ENCODE peak calls at places on chromosome 14, in seven cellular contexts. P, D, B, C, O, V and W are unnamed samples.
A peak's percentile ranks its signal among the peaks of the same experiment; 100 is the strongest.

GRCh38 chr14:89912667-89913211 is 41.8 kb downstream of the EFCAB11 start:
- ATAC-seq in P (peak; percentile 74), D (no peak), B (peak; percentile 43), C (no peak), O (peak; percentile 58), V (no peak), W (peak; percentile 85)

GRCh38 chr14:91005716-91006115 is 54.7 kb downstream of the RPS6KA5 start:
- ATAC-seq in P (no peak), D (peak; percentile 47), B (peak; percentile 62), C (no peak), O (no peak), V (peak; percentile 88), W (no peak)

GRCh38 chr14:52767058-52767833 is 24.2 kb downstream of the GNPNAT1 start:
- ATAC-seq in P (no peak), D (no peak), B (peak; percentile 61), C (no peak), O (no peak), V (no peak), W (no peak)

GRCh38 chr14:92460916-92461579 is 52.5 kb upstream of the RIN3 start:
- ATAC-seq in P (peak; percentile 33), D (peak; percentile 51), B (peak; percentile 38), C (no peak), O (peak; percentile 42), V (no peak), W (peak; percentile 33)

GRCh38 chr14:69392481-69392880 is 5.6 kb downstream of the ERH start:
- ATAC-seq in P (no peak), D (no peak), B (no peak), C (peak; percentile 28), O (no peak), V (no peak), W (no peak)

GRCh38 chr14:48686650-48687049 is 899.5 kb downstream of the RPS29 start:
- ATAC-seq in P (no peak), D (no peak), B (no peak), C (no peak), O (no peak), V (no peak), W (no peak)

GRCh38 chr14:89336338-89336737 is 80.7 kb downstream of the FOXN3 start:
- ATAC-seq in P (peak; percentile 39), D (no peak), B (no peak), C (no peak), O (peak; percentile 39), V (peak; percentile 42), W (no peak)

GRCh38 chr14:91406451-91406850 is 11.2 kb downstream of the CCDC88C start:
- ATAC-seq in P (no peak), D (no peak), B (no peak), C (no peak), O (no peak), V (no peak), W (no peak)

GRCh38 chr14:55697358-55697985 is 117.5 kb downstream of the KTN1 start:
- ATAC-seq in P (peak; percentile 80), D (no peak), B (no peak), C (no peak), O (no peak), V (no peak), W (no peak)

GRCh38 chr14:68781161-68782021 is 11.5 kb downstream of the ZFP36L1 start:
- ATAC-seq in P (peak; percentile 62), D (no peak), B (peak; percentile 2), C (peak; percentile 76), O (no peak), V (no peak), W (no peak)

GRCh38 chr14:34361504-34362011 is 100.5 kb downstream of the SPTSSA start:
- ATAC-seq in P (peak; percentile 17), D (no peak), B (peak; percentile 15), C (no peak), O (peak; percentile 51), V (no peak), W (peak; percentile 87)

DNA sequence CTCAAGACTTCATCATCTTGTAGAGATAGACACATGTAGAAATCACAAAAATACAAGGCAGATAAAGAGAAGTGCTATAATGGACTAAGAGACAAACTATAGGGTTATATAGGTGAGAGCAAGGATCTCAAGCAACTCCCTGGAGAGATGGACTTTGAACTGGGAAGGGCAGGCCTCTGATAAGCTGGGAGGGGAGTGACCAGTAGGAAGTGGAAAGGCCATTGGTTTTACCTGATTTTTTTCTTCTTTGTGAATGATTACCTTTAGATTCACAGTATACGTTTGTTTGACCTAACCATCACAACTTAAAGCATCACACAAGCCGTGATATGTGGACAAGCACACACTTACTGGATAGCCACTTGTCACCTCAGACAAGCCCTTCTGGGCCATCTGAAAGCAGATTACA is 5.2 kb upstream of the TEP1 start:
- ATAC-seq in P (peak; percentile 83), D (no peak), B (peak; percentile 80), C (no peak), O (no peak), V (no peak), W (no peak)
- H3K4me1 ChIP-seq in P (peaks cover 56% of the 10 kb centered on the region), D (no peaks in the 10 kb centered on the region), B (peaks cover 13% of the 10 kb centered on the region), C (peaks cover 13% of the 10 kb centered on the region), O (peaks cover 8% of the 10 kb centered on the region), V (peaks cover 22% of the 10 kb centered on the region), W (peaks cover 16% of the 10 kb centered on the region)

GRCh38 chr14:106657460-106657859 is 1131.1 kb downstream of the TMEM121 start:
- ATAC-seq in P (peak; percentile 43), D (no peak), B (no peak), C (no peak), O (no peak), V (no peak), W (no peak)
- TF ChIP-seq CTCF in P (no peak), D (no peak), B (peak; percentile 15), C (no peak), O (no peak), V (no peak), W (no peak)

DNA sequence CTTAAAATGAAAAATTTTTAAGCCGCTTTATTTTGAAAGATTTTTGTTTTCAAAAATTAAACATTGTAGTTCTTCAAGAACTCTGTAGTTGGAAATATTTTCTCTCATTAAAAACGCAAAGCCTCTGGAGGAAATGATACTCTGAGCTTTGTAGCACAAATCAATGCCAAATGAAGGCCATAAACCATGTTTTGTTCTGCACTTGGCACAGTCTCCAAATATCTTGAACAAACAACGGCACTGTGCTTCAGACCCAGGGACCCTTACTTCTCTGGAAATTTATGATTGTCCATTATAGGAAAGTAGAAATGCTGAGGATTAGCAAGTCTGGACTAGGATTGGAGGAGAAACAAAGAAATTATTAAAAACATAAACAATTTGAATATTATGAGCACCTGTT is 160.8 kb upstream of the BMP4 start:
- ATAC-seq in P (no peak), D (no peak), B (no peak), C (no peak), O (no peak), V (no peak), W (no peak)
- H3K4me1 ChIP-seq in P (no peaks in the 10 kb centered on the region), D (no peaks in the 10 kb centered on the region), B (no peaks in the 10 kb centered on the region), C (no peaks in the 10 kb centered on the region), O (no peaks in the 10 kb centered on the region), V (peaks cover 19% of the 10 kb centered on the region), W (no peaks in the 10 kb centered on the region)

DNA sequence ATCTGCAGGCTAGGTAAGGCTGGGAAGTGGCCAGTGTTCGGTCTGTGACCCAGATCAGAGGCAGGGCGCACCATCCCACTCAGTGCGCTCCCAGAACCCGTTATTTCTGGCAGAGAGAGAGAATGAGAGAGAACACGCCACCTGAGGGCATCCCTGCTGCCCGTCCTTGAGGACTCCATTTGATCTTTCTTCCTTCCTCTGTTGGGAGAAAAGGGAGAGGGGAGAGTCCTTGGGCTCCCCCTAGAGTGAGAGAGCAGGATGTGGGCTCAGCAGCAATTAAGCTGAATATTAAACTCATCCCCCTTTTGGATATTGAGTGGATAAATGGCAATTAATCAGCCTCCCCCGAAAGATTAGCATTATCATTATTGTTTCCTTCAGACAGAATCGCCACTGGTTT is 70.6 kb downstream of the IFT43 start:
- ATAC-seq in P (no peak), D (peak; percentile 41), B (no peak), C (peak; percentile 58), O (no peak), V (peak; percentile 83), W (no peak)
- TF ChIP-seq CTCF in P (no peak), D (peak; percentile 22), B (no peak), C (peak; percentile 42), O (peak; percentile 24), V (peak; percentile 27), W (no peak)

DNA sequence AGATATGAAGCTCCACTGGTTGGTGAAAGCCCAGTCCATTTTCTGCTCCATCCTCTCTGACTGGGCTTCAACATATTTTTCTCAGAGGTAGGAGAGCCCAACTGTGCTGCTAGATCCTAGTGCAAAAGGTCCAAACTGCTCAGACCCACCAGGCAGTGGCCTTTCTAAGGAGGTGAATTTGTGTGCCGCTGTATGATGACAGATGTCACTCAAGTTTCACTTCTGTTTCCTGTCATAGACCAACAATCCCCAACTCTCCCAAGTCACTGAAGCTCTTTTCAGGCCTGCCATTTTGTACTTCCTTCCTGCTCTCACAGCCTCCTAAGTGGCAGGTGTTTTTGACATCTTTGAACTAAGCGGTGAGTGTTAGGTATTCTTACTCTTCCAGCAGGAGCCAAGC is 16.4 kb upstream of the RNASE4 start:
- ATAC-seq in P (peak; percentile 26), D (no peak), B (no peak), C (no peak), O (no peak), V (no peak), W (no peak)
- H3K4me1 ChIP-seq in P (peaks cover 7% of the 10 kb centered on the region), D (peaks cover 6% of the 10 kb centered on the region), B (no peaks in the 10 kb centered on the region), C (peaks cover 11% of the 10 kb centered on the region), O (no peaks in the 10 kb centered on the region), V (peaks cover 13% of the 10 kb centered on the region), W (peaks cover 9% of the 10 kb centered on the region)

GRCh38 chr14:22185191-22185590 is 403.8 kb downstream of the DAD1 start:
- ATAC-seq in P (peak; percentile 60), D (peak; percentile 19), B (no peak), C (no peak), O (no peak), V (peak; percentile 47), W (no peak)
- TF ChIP-seq CTCF in P (no peak), D (no peak), B (no peak), C (no peak), O (no peak), V (no peak), W (no peak)

GRCh38 chr14:20627337-20628032 is 14.0 kb downstream of the OR6S1 start:
- ATAC-seq in P (no peak), D (no peak), B (no peak), C (no peak), O (no peak), V (no peak), W (no peak)
- H3K4me1 ChIP-seq in P (peaks cover 11% of the 10 kb centered on the region), D (no peaks in the 10 kb centered on the region), B (peaks cover 5% of the 10 kb centered on the region), C (peaks cover 10% of the 10 kb centered on the region), O (peaks cover 28% of the 10 kb centered on the region), V (peaks cover 42% of the 10 kb centered on the region), W (peaks cover 11% of the 10 kb centered on the region)

DNA sequence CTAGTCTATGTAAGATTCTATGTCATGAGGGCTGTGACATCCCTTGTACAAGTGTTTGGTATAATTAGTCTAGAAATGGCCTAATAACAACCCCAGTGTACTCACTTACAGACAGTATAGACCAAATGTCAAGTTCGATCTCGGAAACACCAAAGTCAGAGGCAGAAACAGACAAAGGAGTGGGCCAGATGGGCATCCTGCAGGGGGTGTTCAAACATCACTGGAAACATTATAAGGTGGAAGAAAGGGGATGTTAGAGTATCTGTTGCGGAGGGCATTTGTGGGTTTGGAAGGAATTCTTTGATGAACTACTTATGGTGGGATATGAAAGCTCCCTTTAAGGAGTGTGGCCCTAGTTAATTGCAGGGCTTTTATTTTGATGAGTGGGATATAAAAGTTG is 134.6 kb downstream of the ESR2 start:
- ATAC-seq in P (no peak), D (no peak), B (no peak), C (peak; percentile 41), O (no peak), V (no peak), W (no peak)
- TF ChIP-seq CTCF in P (no peak), D (no peak), B (no peak), C (no peak), O (no peak), V (no peak), W (no peak)

GRCh38 chr14:95258754-95259593 is 60.7 kb downstream of the CLMN start:
- ATAC-seq in P (no peak), D (no peak), B (peak; percentile 3), C (no peak), O (no peak), V (no peak), W (no peak)
- H3K4me1 ChIP-seq in P (peaks cover 20% of the 10 kb centered on the region), D (peaks cover 13% of the 10 kb centered on the region), B (peaks cover 67% of the 10 kb centered on the region), C (no peaks in the 10 kb centered on the region), O (peaks cover 6% of the 10 kb centered on the region), V (peaks cover 53% of the 10 kb centered on the region), W (no peaks in the 10 kb centered on the region)